ENCODE peak calls at places on chromosome 1, in six cellular contexts. A is heart right ventricle, G is endodermal cell, J is left lung, C is tibial nerve, S is testis. B is an unnamed sample. For H3K4me1, the result is how much of the 10 kb centered on the place peaks cover.

GRCh38 chr1:154972517-154973343 is 1.8 kb upstream of the CKS1B start:
- DNase-seq in A (peak), C (peak), G (peak), J (peak), S (peak), B (no peak)

GRCh38 chr1:209648931-209649776 is 3.1 kb downstream of the LAMB3 start:
- DNase-seq in J (no peak), A (no peak), S (no peak), C (peak), G (no peak), B (no peak)

GRCh38 chr1:167977245-167977644 is 40.4 kb upstream of the MPC2 start:
- DNase-seq in S (no peak), G (no peak), A (no peak), C (no peak), J (no peak), B (no peak)

GRCh38 chr1:230195199-230195598 is 128.2 kb downstream of the GALNT2 start:
- DNase-seq in C (no peak), S (no peak), G (no peak), A (no peak), J (no peak), B (no peak)

GRCh38 chr1:6496890-6497214 is 5.4 kb upstream of the PLEKHG5 start:
- DNase-seq in A (no peak), J (no peak), S (no peak), C (no peak), G (peak), B (no peak)

GRCh38 chr1:81954388-81955023 is 153.8 kb downstream of the ADGRL2 start:
- DNase-seq in C (no peak), J (no peak), S (no peak), A (no peak), G (no peak), B (no peak)

GRCh38 chr1:32989160-32989894 is 24.7 kb upstream of the RNF19B start:
- DNase-seq in J (peak), G (peak), A (peak), S (peak), C (peak), B (no peak)

GRCh38 chr1:155307247-155307740 is 1.4 kb upstream of the FDPS start:
- DNase-seq in C (no peak), J (no peak), A (no peak), S (no peak), G (peak), B (no peak)

GRCh38 chr1:15305366-15305765 is 58.3 kb downstream of the FHAD1 start:
- DNase-seq in A (no peak), S (no peak), G (no peak), J (no peak), C (no peak), B (no peak)

GRCh38 chr1:111184648-111185047 is 15.8 kb downstream of the DENND2D start:
- DNase-seq in J (no peak), G (no peak), S (no peak), A (no peak), C (no peak), B (no peak)

GRCh38 chr1:241021286-241021685 is 335.7 kb downstream of the RGS7 start:
- DNase-seq in C (no peak), A (no peak), J (no peak), G (no peak), S (no peak), B (no peak)

GRCh38 chr1:48048064-48048463 is 50.9 kb upstream of the TRABD2B start:
- DNase-seq in J (no peak), G (no peak), S (no peak), C (peak), A (no peak), B (no peak)

GRCh38 chr1:145804235-145805045 is 19.5 kb downstream of the RNF115 start:
- DNase-seq in C (no peak), J (no peak), G (no peak), A (no peak), S (no peak), B (no peak)

GRCh38 chr1:204406621-204407020 is 5.0 kb downstream of the PPP1R15B start:
- DNase-seq in G (no peak), S (no peak), A (no peak), J (no peak), C (no peak), B (no peak)

GRCh38 chr1:5847013-5847654 is 145.1 kb downstream of the NPHP4 start:
- DNase-seq in C (no peak), A (no peak), G (peak), S (peak), J (no peak), B (no peak)

GRCh38 chr1:90417139-90417538 is 300.0 kb downstream of the BARHL2 start:
- DNase-seq in C (no peak), S (no peak), J (no peak), A (no peak), G (no peak), B (no peak)

GRCh38 chr1:72278461-72278860 is 3.9 kb downstream of the NEGR1 start:
- DNase-seq in G (no peak), C (no peak), A (no peak), J (no peak), S (no peak), B (no peak)

GRCh38 chr1:219505886-219506285 is 107.0 kb downstream of the ZC3H11B start:
- DNase-seq in A (no peak), G (no peak), C (no peak), J (no peak), S (no peak), B (no peak)

GRCh38 chr1:168623003-168623828 is 46.8 kb downstream of the XCL1 start:
- DNase-seq in S (peak), J (no peak), A (no peak), C (no peak), G (no peak), B (no peak)

GRCh38 chr1:27968692-27969091 is 8.9 kb downstream of the XKR8 start:
- DNase-seq in S (no peak), C (no peak), J (no peak), A (no peak), G (no peak), B (no peak)

GRCh38 chr1:87928623-87929022 is 599.9 kb downstream of the LMO4 start:
- DNase-seq in G (no peak), A (no peak), C (no peak), S (no peak), J (no peak), B (no peak)

GRCh38 chr1:180778782-180779398 is 133.8 kb upstream of the KIAA1614 start:
- DNase-seq in G (peak), C (no peak), S (no peak), A (no peak), J (no peak), B (no peak)

GRCh38 chr1:110618668-110619067 is 12.5 kb upstream of the KCNA2 start:
- DNase-seq in S (no peak), C (no peak), J (no peak), A (no peak), G (peak), B (no peak)

GRCh38 chr1:77889240-77889637 is 815 bp downstream of the NEXN start:
- DNase-seq in A (no peak), G (no peak), S (no peak), C (no peak), J (no peak), B (no peak)

GRCh38 chr1:70666381-70667140 is 255.5 kb downstream of the CTH start:
- DNase-seq in A (no peak), J (no peak), G (no peak), C (no peak), S (no peak), B (no peak)

GRCh38 chr1:178075323-178075722 is 18.6 kb upstream of the RASAL2 start:
- DNase-seq in J (no peak), A (no peak), C (no peak), G (no peak), S (no peak), B (no peak)

GRCh38 chr1:180571832-180572636 is 13.3 kb downstream of the OVAAL start:
- DNase-seq in S (no peak), G (no peak), C (no peak), J (no peak), A (no peak), B (peak)

GRCh38 chr1:79982218-79982617 is 975.7 kb upstream of the ADGRL4 start:
- DNase-seq in A (peak), C (peak), J (peak), G (no peak), S (peak), B (no peak)

GRCh38 chr1:221840511-221841243 is 98.8 kb upstream of the DUSP10 start:
- DNase-seq in S (peak), C (peak), J (no peak), A (peak), G (no peak), B (no peak)

GRCh38 chr1:229229137-229229720 is 41.7 kb upstream of the RAB4A start:
- DNase-seq in A (no peak), J (no peak), G (peak), C (no peak), S (no peak), B (no peak)

GRCh38 chr1:17213433-17214148 is 8.7 kb downstream of the PADI1 start:
- DNase-seq in J (no peak), A (no peak), G (no peak), S (no peak), C (no peak), B (no peak)
- H3K4me3 ChIP-seq in J (no peak), A (no peak), G (no peak), S (no peak), C (no peak), B (no peak)

GRCh38 chr1:35556494-35557117 is 597 bp downstream of the KIAA0319L start:
- DNase-seq in G (no peak), S (no peak), C (no peak), J (no peak), A (no peak), B (no peak)

GRCh38 chr1:35554261-35555211 is 2.7 kb downstream of the KIAA0319L start:
- DNase-seq in A (no peak), J (no peak), C (no peak), S (no peak), G (no peak), B (no peak)

GRCh38 chr1:35555601-35556477 is 1.4 kb downstream of the KIAA0319L start:
- DNase-seq in S (no peak), J (no peak), C (no peak), G (no peak), A (no peak), B (no peak)

GRCh38 chr1:35557118-35557610 is at the start of gene KIAA0319L:
- DNase-seq in J (peak), S (peak), G (peak), A (peak), C (no peak), B (peak)

DNA sequence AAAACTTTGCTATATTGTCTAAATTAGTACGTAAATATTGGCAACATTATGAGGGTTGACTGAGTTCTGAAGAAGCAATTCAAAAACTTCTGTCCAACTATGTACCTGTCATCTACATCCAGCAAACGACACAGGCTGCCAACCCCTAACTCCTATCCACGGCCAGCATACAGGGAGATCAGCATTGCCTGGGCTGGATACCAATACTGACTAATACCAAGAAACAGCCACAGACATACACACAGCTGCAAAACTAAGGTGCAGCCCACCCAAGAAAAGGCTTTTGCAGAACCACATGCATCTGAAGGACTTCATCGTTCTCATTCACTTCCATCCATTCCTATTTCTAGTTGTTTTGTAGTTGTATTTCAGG is 2.0 kb downstream of the KIAA0319L start:
- DNase-seq in G (no peak), C (no peak), J (no peak), A (no peak), S (no peak), B (no peak)
- H3K27ac ChIP-seq in G (no peak), C (peak), J (peak), A (no peak), S (no peak), B (no peak)

GRCh38 chr1:60893111-60893510 is 189.2 kb upstream of the NFIA start:
- DNase-seq in A (no peak), J (no peak), G (no peak), S (no peak), C (no peak), B (no peak)

GRCh38 chr1:60886793-60887331 is 195.5 kb upstream of the NFIA start:
- DNase-seq in C (no peak), A (no peak), S (no peak), J (no peak), G (peak), B (no peak)

GRCh38 chr1:60891315-60891714 is 191.0 kb upstream of the NFIA start:
- DNase-seq in J (no peak), G (no peak), C (no peak), A (no peak), S (no peak), B (no peak)

GRCh38 chr1:60894121-60894520 is 188.2 kb upstream of the NFIA start:
- DNase-seq in A (no peak), G (no peak), C (no peak), J (no peak), S (no peak), B (no peak)

DNA sequence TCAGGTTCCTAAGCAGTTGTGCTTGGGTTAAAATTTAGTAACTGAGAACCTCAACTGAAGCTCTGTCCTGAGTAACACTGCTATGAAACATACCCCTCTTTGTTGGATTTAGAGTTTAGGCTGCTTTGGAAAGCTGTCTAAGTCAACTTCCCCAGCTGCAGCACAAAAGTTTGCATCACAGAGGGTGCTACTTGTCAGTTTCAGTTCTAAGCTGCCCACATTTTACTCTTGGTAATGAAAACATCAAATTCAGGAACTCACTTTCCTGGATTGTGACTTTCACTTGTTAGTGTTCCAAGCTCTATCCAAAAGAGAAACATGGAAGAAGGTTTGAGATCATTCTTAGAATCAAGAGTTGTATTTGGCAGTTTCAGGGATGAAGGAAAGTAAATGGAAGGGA is 191.7 kb upstream of the NFIA start:
- DNase-seq in G (no peak), J (no peak), S (no peak), A (no peak), C (no peak), B (no peak)
- H3K4me1 ChIP-seq in G (under half), J (under half), S (under half), A (under half), C (under half), B (under half)

DNA sequence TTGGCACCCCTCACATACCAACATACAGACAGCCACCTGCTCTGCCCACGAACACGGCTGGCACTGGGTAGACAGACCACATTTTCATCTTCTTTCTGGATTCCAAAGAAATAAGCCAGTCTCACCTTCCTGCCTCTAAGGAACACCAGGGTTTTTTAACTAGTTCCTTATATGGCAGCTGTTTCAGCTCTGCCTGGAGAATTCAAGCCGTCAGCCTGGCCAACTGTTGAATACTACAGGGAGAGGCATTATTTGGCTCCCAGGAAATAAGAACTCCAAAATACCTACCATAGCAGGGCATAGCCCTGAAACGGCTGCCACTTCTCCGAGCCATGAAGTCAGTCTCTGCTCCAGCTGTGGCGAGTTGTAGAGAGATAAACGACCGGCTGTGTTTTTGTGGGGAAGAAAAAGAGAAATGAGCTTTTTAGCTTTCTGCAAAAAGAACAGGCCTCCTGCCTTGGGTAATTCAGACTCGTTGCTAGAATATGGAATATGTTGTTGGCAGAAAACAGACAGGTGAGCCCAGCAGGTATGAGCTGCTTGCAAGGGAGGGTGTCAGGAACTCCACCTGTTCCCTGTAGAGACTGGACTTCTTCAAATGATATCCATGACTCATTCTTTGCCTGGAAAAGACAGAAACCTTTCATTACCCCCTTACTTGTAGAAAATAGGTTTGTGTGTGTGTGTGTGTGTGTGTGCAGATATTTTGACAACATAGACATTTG is 51.8 kb downstream of the MT1HL1 start:
- DNase-seq in A (no peak), G (peak), C (no peak), S (no peak), J (no peak), B (no peak)
- H3K4me3 ChIP-seq in A (no peak), G (no peak), C (no peak), S (no peak), J (no peak), B (no peak)

GRCh38 chr1:39195166-39196111 is 9.1 kb upstream of the MACF1 start:
- DNase-seq in J (no peak), G (no peak), C (no peak), A (no peak), S (no peak), B (peak)
- H3K27ac ChIP-seq in J (peak), G (no peak), C (peak), A (no peak), S (no peak), B (peak)

GRCh38 chr1:201489656-201490261 is 17.2 kb downstream of the CSRP1 start:
- DNase-seq in S (no peak), G (no peak), A (no peak), J (no peak), C (no peak), B (no peak)
- H3K4me1 ChIP-seq in S (under half), G (under half), A (under half), J (half or more), C (half or more), B (under half)

GRCh38 chr1:67793562-67793961 is 39.7 kb downstream of the GNG12 start:
- DNase-seq in C (no peak), A (no peak), J (no peak), G (no peak), S (no peak), B (no peak)
- H3K4me3 ChIP-seq in C (no peak), A (no peak), J (no peak), G (no peak), S (no peak), B (no peak)

DNA sequence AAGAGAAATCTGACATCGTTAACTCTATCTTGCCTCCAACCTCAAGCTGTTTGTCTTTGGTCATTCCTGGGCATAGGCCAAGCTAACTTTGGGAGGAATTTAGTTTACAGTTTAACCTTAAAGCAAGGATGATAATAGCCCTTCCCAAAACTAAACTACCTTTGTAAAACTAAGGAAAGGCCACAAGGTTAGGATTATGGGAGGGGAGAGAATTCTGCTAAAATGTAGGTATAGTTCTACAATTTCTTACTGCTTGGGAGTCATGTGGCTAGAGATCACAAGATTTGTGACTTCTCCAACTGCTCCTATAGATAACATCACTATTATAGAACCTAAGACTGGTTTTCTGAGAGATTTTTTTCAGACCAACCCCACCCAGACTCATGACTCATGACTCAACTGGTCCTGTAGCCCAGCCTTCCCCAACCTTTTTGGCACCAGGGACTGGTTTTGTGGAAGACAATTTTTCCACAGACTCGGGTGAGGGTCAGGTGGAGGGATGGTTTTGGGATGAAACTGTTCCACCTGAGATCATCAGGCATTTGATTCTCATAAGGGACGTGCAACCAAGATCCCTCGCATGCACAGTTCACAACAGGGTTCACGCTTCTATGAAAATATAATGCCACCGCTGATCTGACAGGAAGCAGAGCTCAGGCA is 70.7 kb upstream of the MUTYH start:
- DNase-seq in A (no peak), S (no peak), C (no peak), J (no peak), G (no peak), B (no peak)
- H3K27ac ChIP-seq in A (no peak), S (no peak), C (no peak), J (no peak), G (no peak), B (no peak)

DNA sequence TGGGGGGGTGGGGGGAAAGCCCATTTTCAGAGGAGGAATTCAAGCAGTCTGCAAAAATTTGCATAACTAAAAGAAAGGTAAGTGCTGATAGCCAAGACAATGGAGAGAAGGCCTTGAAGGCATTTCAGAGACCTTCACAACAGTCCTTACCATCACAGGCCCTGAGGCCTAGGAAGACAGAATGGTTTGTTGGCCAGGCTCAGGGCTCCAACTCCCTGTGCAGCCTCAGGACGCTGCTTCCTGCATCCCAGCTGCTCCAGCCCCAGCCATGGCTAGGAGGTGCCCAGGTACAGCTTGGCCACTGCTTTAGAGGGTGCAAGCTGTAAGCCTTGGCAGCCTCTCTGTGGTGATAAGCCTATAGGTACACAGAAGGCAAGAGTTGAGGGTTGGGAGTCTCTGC is 571.6 kb downstream of the MATN1 start:
- DNase-seq in J (no peak), G (no peak), C (no peak), S (no peak), A (no peak), B (no peak)
- H3K4me1 ChIP-seq in J (under half), G (under half), C (under half), S (under half), A (under half), B (under half)

GRCh38 chr1:115159958-115160357 is 70.7 kb upstream of the TSPAN2 start:
- DNase-seq in J (no peak), C (no peak), S (no peak), A (no peak), G (no peak), B (no peak)
- H3K4me3 ChIP-seq in J (no peak), C (no peak), S (no peak), A (no peak), G (no peak), B (no peak)

B was measured in naive thymus-derived CD4-positive, alpha-beta T cell.